ENCODE peak calls at places on chromosomes 3 and 15, in eight cellular contexts. F, C, D, I, U, Z, L and V are unnamed samples. For H3K9me3, the result is how much of the 10 kb centered on the place peaks cover.

GRCh38 chr3:146491303-146491702 is 21.9 kb upstream of the PLSCR2 start:
- DNase-seq in F (no peak), C (no peak), D (no peak), I (no peak), U (no peak), Z (no peak), L (no peak), V (no peak)

GRCh38 chr3:33883538-33884203 is 85.2 kb downstream of the PDCD6IP start:
- DNase-seq in F (no peak), C (peak), D (no peak), I (peak), U (peak), Z (no peak), L (no peak), V (no peak)

GRCh38 chr3:71713041-71713440 is 12.2 kb downstream of the EIF4E3 start:
- DNase-seq in F (no peak), C (no peak), D (no peak), I (no peak), U (no peak), Z (no peak), L (no peak), V (no peak)

GRCh38 chr3:111315911-111316310 is 226.1 kb upstream of the CD96 start:
- DNase-seq in F (no peak), C (no peak), D (no peak), I (no peak), U (peak), Z (no peak), L (no peak), V (no peak)

GRCh38 chr15:80989110-80989517 is 505 bp downstream of the MESD start:
- DNase-seq in F (no peak), C (no peak), D (no peak), I (no peak), U (peak), Z (no peak), L (no peak), V (no peak)

GRCh38 chr15:38224486-38224885 is 28.1 kb upstream of the SPRED1 start:
- DNase-seq in F (no peak), C (no peak), D (no peak), I (no peak), U (no peak), Z (no peak), L (no peak), V (no peak)

GRCh38 chr3:25611193-25611592 is 53.5 kb downstream of the TOP2B start:
- DNase-seq in F (no peak), C (no peak), D (no peak), I (no peak), U (no peak), Z (no peak), L (no peak), V (no peak)

GRCh38 chr15:34359416-34359815 is 7.6 kb downstream of the LPCAT4 start:
- DNase-seq in F (no peak), C (no peak), D (no peak), I (peak), U (no peak), Z (no peak), L (no peak), V (no peak)

GRCh38 chr3:147189016-147189415 is 217.3 kb downstream of the ZIC4 start:
- DNase-seq in F (no peak), C (no peak), D (no peak), I (no peak), U (no peak), Z (no peak), L (no peak), V (no peak)

GRCh38 chr3:101940521-101940992 is 91.2 kb downstream of the NFKBIZ start:
- DNase-seq in F (no peak), C (no peak), D (no peak), I (no peak), U (peak), Z (no peak), L (peak), V (no peak)

GRCh38 chr3:48432411-48433371 is 2.8 kb upstream of the PLXNB1 start:
- DNase-seq in F (no peak), C (no peak), D (peak), I (peak), U (no peak), Z (no peak), L (no peak), V (no peak)

GRCh38 chr15:51110171-51110570 is 15.5 kb upstream of the TNFAIP8L3 start:
- DNase-seq in F (no peak), C (no peak), D (no peak), I (no peak), U (no peak), Z (no peak), L (no peak), V (no peak)

GRCh38 chr15:97960364-97961066 is at the start of gene ARRDC4:
- DNase-seq in F (peak), C (peak), D (peak), I (peak), U (peak), Z (peak), L (peak), V (peak)

GRCh38 chr3:46127503-46127902 is 80.6 kb downstream of the CCR1 start:
- DNase-seq in F (no peak), C (no peak), D (no peak), I (no peak), U (peak), Z (no peak), L (no peak), V (no peak)

GRCh38 chr3:140771030-140771677 is 93.3 kb downstream of the TRIM42 start:
- DNase-seq in F (no peak), C (no peak), D (no peak), I (no peak), U (no peak), Z (no peak), L (no peak), V (no peak)

GRCh38 chr3:53503185-53503584 is 8.8 kb downstream of the CACNA1D start:
- DNase-seq in F (no peak), C (no peak), D (no peak), I (no peak), U (no peak), Z (no peak), L (no peak), V (no peak)

GRCh38 chr3:97823503-97824004 is 1.7 kb downstream of the CRYBG3 start:
- DNase-seq in F (no peak), C (no peak), D (no peak), I (no peak), U (peak), Z (no peak), L (peak), V (no peak)

DNA sequence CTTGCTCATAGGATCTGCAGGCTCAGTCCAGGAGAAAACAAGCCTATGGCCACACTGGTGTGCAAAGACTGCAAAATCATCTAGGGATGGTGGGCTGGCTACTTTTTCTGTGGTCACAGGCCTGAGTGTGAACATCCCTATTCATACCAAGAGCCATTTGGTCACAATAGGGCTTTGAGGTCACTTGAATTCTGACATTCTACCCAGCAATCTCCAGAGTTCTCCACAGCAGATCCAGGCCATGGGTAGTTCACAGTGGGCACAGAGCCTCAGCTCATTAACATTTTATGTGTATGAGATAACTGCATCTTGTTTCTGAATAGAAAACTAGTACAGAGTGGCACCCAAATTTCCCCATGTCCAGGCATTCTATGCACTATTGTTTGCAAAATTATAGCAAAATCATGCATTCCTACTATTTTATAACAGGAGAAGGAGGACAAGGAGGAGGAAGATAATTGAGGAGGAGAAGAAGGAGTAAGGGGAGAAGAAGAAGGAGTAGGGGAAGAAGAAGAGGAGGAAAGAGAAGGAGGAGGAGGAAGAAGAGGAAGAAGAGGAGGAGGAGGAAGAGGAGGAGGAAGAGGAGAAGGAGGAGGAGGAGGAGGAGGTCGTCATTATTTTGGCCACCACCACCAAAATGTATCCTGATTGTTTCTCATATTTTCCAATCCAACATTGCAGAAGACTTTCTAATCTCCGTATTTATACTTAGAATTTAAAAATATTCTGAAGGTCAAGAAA is 129.0 kb downstream of the SEMA6D start:
- DNase-seq in F (no peak), C (no peak), D (no peak), I (no peak), U (no peak), Z (no peak), L (no peak), V (no peak)
- H3K9me3 ChIP-seq in F (under half), C (under half), D (under half), I (under half), U (under half), Z (under half), L (under half), V (under half)

DNA sequence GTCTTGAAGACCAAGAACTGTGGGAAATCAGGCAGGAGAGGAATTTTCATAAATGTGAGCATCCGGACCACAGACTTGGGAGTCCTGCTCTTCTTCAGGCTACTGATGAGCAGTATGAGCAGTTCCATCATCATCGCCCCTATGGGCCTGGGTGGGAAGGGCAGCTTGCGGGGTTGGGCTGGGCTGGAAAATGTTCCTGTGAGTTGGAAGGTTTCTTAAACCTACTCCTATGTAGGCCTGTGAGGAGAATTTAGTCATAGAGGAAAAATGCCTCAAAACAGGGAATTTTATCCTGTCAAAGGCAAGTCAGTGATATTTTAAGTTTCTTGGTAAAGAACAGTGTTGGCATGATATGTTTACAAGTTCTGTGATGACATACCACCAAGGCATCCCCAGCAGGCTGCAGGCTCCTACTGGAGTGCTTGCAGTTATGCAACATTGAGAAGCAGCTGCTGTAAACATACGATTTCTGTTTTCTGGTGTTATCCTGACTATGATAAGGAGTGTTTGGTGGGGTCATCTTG is 10.3 kb downstream of the MASP1 start:
- DNase-seq in F (no peak), C (no peak), D (no peak), I (no peak), U (peak), Z (no peak), L (no peak), V (no peak)
- H3K9me3 ChIP-seq in F (under half), C (under half), D (under half), I (under half), U (under half), Z (under half), L (under half), V (under half)

DNA sequence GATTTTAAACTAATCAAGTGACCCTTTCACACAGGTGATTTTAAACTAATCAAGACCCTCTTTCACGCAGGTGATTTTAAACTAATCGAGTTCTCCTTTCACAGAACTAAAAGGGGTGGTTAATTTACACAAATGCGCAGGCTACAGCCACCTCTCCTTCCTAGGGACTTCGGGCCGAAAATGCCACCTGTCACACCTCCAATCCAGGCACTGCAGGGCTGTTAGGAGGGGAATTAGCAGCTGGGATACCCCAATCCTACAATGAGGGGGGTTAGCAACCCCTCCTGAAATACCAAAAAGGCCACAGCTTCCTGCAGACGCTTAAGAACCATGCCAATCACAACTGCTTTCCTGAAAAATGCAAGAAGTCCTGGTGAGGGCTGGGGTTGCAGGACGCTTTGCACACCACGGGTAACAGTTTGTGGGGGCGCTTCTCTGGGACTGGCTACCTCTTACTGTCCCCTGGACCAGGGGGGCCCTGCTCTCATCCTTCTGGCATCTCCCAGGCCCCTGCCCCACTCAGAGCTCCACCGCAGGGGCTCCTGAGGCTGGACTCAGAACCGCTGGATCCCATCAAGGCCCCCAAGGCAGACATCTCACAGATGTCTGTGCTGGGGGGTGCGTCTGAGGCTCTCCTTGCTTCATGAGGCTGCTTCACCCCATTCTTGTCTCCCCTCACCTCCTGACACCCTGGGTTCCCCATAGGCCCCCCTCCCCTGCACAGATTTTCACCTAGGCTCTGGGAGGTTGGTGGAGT is 145.9 kb downstream of the OR4M2 start:
- DNase-seq in F (peak), C (no peak), D (no peak), I (no peak), U (no peak), Z (no peak), L (no peak), V (no peak)
- H3K9me3 ChIP-seq in F (under half), C (under half), D (half or more), I (under half), U (under half), Z (under half), L (under half), V (under half)

GRCh38 chr3:1269808-1270207 is 177.0 kb downstream of the CNTN6 start:
- DNase-seq in F (no peak), C (no peak), D (no peak), I (no peak), U (no peak), Z (no peak), L (no peak), V (no peak)
- H3K9me3 ChIP-seq in F (under half), C (under half), D (under half), I (under half), U (under half), Z (under half), L (under half), V (under half)

GRCh38 chr15:29090617-29091466 is 178.8 kb downstream of the NSMCE3 start:
- DNase-seq in F (no peak), C (peak), D (no peak), I (no peak), U (peak), Z (peak), L (no peak), V (no peak)
- H3K9me3 ChIP-seq in F (under half), C (under half), D (under half), I (under half), U (under half), Z (under half), L (under half), V (under half)